ENCODE peak calls at places on chromosome 16, in four cellular contexts. One of them, this sample, is unnamed.

GRCh38 chr16:63652091-63652490 is 1469.8 kb downstream of the CDH11 start:
- DNase-seq in NAMALWA: no peak
- DNase-seq in NCI-H2081: no peak
- DNase-seq in amniotic stem cell: no peak
- DNase-seq in this sample: no peak

GRCh38 chr16:49469930-49470451 is 96.4 kb downstream of the C16orf78 start:
- DNase-seq in NCI-H2081: no peak
- DNase-seq in NAMALWA: no peak
- DNase-seq in amniotic stem cell: no peak
- DNase-seq in this sample: no peak

GRCh38 chr16:31477220-31478216 is 5.4 kb upstream of the SLC5A2 start:
- DNase-seq in amniotic stem cell: no peak
- DNase-seq in NAMALWA: no peak
- DNase-seq in NCI-H2081: no peak
- DNase-seq in this sample: no peak

GRCh38 chr16:87765473-87765775 is 362 bp downstream of the KLHDC4 start:
- DNase-seq in NCI-H2081: no peak
- DNase-seq in amniotic stem cell: no peak
- DNase-seq in NAMALWA: peak
- DNase-seq in this sample: no peak

GRCh38 chr16:85365120-85365519 is 248.0 kb upstream of the GSE1 start:
- DNase-seq in NCI-H2081: no peak
- DNase-seq in amniotic stem cell: no peak
- DNase-seq in NAMALWA: peak
- DNase-seq in this sample: no peak

GRCh38 chr16:29868396-29868795 is 5.4 kb upstream of the CDIPT start:
- DNase-seq in NAMALWA: no peak
- DNase-seq in amniotic stem cell: no peak
- DNase-seq in NCI-H2081: no peak
- DNase-seq in this sample: no peak

GRCh38 chr16:70151941-70152509 is 21.6 kb upstream of the CLEC18C start:
- DNase-seq in NAMALWA: no peak
- DNase-seq in amniotic stem cell: no peak
- DNase-seq in NCI-H2081: no peak
- DNase-seq in this sample: no peak

GRCh38 chr16:85342348-85342747 is 230.1 kb upstream of the CIBAR2 start:
- DNase-seq in amniotic stem cell: no peak
- DNase-seq in NAMALWA: no peak
- DNase-seq in NCI-H2081: no peak
- DNase-seq in this sample: no peak

GRCh38 chr16:68354816-68355215 is 44.0 kb downstream of the PRMT7 start:
- DNase-seq in NAMALWA: no peak
- DNase-seq in amniotic stem cell: no peak
- DNase-seq in NCI-H2081: no peak
- DNase-seq in this sample: no peak

GRCh38 chr16:85253127-85253941 is 141.1 kb upstream of the CIBAR2 start:
- DNase-seq in amniotic stem cell: no peak
- DNase-seq in NCI-H2081: no peak
- DNase-seq in NAMALWA: peak
- DNase-seq in this sample: no peak

GRCh38 chr16:29025735-29026134 is 40.9 kb downstream of the LAT start:
- DNase-seq in NAMALWA: no peak
- DNase-seq in amniotic stem cell: no peak
- DNase-seq in NCI-H2081: no peak
- DNase-seq in this sample: no peak

GRCh38 chr16:84965428-84966149 is 45.7 kb downstream of the ZDHHC7 start:
- DNase-seq in NAMALWA: no peak
- DNase-seq in NCI-H2081: no peak
- DNase-seq in amniotic stem cell: no peak
- DNase-seq in this sample: no peak

GRCh38 chr16:2706611-2707311 is 13.3 kb downstream of the PRSS27 start:
- DNase-seq in amniotic stem cell: no peak
- DNase-seq in NAMALWA: no peak
- DNase-seq in NCI-H2081: no peak
- DNase-seq in this sample: no peak

GRCh38 chr16:84689126-84689525 is 10.7 kb upstream of the USP10 start:
- DNase-seq in NCI-H2081: no peak
- DNase-seq in amniotic stem cell: peak
- DNase-seq in NAMALWA: no peak
- DNase-seq in this sample: peak

GRCh38 chr16:77956231-77956630 is 66.1 kb upstream of the CLEC3A start:
- DNase-seq in NAMALWA: no peak
- DNase-seq in amniotic stem cell: no peak
- DNase-seq in NCI-H2081: no peak
- DNase-seq in this sample: no peak

GRCh38 chr16:7449306-7449705 is 116.7 kb downstream of the RBFOX1 start:
- DNase-seq in NCI-H2081: no peak
- DNase-seq in amniotic stem cell: no peak
- DNase-seq in NAMALWA: no peak
- DNase-seq in this sample: no peak

GRCh38 chr16:72131036-72131435 is 37.4 kb downstream of the DHX38 start:
- DNase-seq in NAMALWA: no peak
- DNase-seq in NCI-H2081: no peak
- DNase-seq in amniotic stem cell: no peak
- DNase-seq in this sample: no peak

GRCh38 chr16:82891918-82892317 is 265.1 kb downstream of the CDH13 start:
- DNase-seq in amniotic stem cell: no peak
- DNase-seq in NAMALWA: no peak
- DNase-seq in NCI-H2081: no peak
- DNase-seq in this sample: no peak

GRCh38 chr16:57132470-57132869 is 40.1 kb downstream of the CPNE2 start:
- DNase-seq in NAMALWA: no peak
- DNase-seq in amniotic stem cell: no peak
- DNase-seq in NCI-H2081: no peak
- DNase-seq in this sample: no peak

GRCh38 chr16:85979605-85980004 is 80.6 kb downstream of the IRF8 start:
- DNase-seq in NAMALWA: no peak
- DNase-seq in NCI-H2081: no peak
- DNase-seq in amniotic stem cell: no peak
- DNase-seq in this sample: no peak